ENCODE peak calls at places on chromosomes 4 and X, in six cellular contexts. V is A673, A is bronchial epithelial cell, S is B cell, F is HL-60, X is H9. T is an unnamed sample.

GRCh38 chr4:100422911-100423310 is 94.9 kb downstream of the EMCN start:
- DNase-seq in V (peak), X (no peak), A (no peak), S (no peak), F (no peak), T (no peak)

GRCh38 chr4:174485025-174485424 is 37.3 kb downstream of the HPGD start:
- DNase-seq in F (no peak), V (no peak), A (no peak), X (no peak), S (no peak), T (no peak)

GRCh38 chr4:122012735-122013134 is 60.9 kb upstream of the TRPC3 start:
- DNase-seq in V (no peak), X (no peak), A (peak), S (no peak), F (no peak), T (peak)

GRCh38 chr4:153211986-153212720 is 7.9 kb downstream of the TRIM2 start:
- DNase-seq in S (no peak), X (no peak), V (no peak), F (no peak), A (peak), T (peak)

GRCh38 chrX:84248226-84248625 is 60.2 kb upstream of the RPS6KA6 start:
- DNase-seq in S (no peak), X (no peak), V (no peak), A (peak), F (no peak), T (peak)

GRCh38 chrX:47143894-47144625 is 442 bp downstream of the NDUFB11 start:
- DNase-seq in A (peak), V (no peak), F (peak), S (peak), X (no peak), T (no peak)

GRCh38 chrX:151393514-151393913 is 3.5 kb upstream of the VMA21 start:
- DNase-seq in S (no peak), V (peak), X (peak), F (no peak), A (no peak), T (no peak)

GRCh38 chrX:120029354-120029753 is 48.1 kb downstream of the RHOXF2B start:
- DNase-seq in X (no peak), V (no peak), S (no peak), F (no peak), A (no peak), T (peak)

GRCh38 chr4:139872274-139872673 is 206.7 kb downstream of the MGST2 start:
- DNase-seq in S (no peak), F (peak), A (peak), X (no peak), V (no peak), T (peak)

GRCh38 chrX:38939067-38939466 is 137.8 kb downstream of the MID1IP1 start:
- DNase-seq in S (no peak), A (peak), F (no peak), V (no peak), X (no peak), T (peak)

GRCh38 chrX:114611018-114611619 is 27.2 kb downstream of the HTR2C start:
- DNase-seq in V (peak), F (no peak), X (no peak), S (no peak), A (peak), T (peak)

GRCh38 chr4:134906404-134907023 is 704.9 kb upstream of the PABPC4L start:
- DNase-seq in A (peak), X (peak), F (no peak), V (peak), S (no peak), T (peak)

GRCh38 chr4:9996319-9997110 is 24.8 kb downstream of the SLC2A9 start:
- DNase-seq in F (no peak), V (no peak), X (no peak), S (no peak), A (no peak), T (peak)

GRCh38 chrX:1582686-1583437 is 8.5 kb upstream of the AKAP17A start:
- DNase-seq in X (no peak), A (peak), S (peak), F (peak), V (peak), T (peak)

GRCh38 chrX:13418126-13419091 is 98.6 kb upstream of the ATXN3L start:
- DNase-seq in S (no peak), X (no peak), F (no peak), V (peak), A (peak), T (peak)

GRCh38 chr4:186570193-186570996 is 15.0 kb upstream of the MTNR1A start:
- DNase-seq in F (no peak), A (peak), V (no peak), X (no peak), S (no peak), T (no peak)

GRCh38 chr4:39613093-39613656 is 25.5 kb downstream of the SMIM14 start:
- DNase-seq in F (no peak), V (no peak), X (no peak), S (peak), A (peak), T (no peak)

GRCh38 chr4:183362916-183363542 is 40.8 kb upstream of the CLDN24 start:
- DNase-seq in F (no peak), A (peak), S (no peak), X (no peak), V (peak), T (peak)
- TF ChIP-seq CTCF in F (no peak), A (peak), S (no peak), X (peak), V (peak), T (no peak)

DNA sequence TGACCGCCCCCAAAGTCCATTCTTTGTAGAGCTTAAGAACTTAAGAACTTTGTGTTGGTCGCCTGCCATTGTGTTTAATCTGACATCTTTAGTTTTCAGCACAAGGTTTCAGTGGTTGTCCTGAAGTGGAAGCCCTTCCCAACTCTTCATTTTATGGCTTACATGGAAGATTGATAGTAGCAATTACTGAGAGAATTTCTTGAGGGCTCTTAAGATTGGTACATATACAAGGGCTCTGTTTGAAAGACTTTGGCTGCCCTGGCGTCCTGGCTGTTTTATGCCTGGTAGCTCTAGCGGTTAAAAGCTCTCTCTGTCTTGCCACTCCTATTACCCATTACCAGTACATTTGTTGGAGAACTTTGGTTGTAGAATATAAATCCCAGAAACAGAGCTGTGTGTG is 75.0 kb downstream of the KDM6A start:
- DNase-seq in S (no peak), V (no peak), F (no peak), A (no peak), X (no peak), T (no peak)
- TF ChIP-seq CTCF in S (no peak), V (no peak), F (no peak), A (no peak), X (no peak), T (no peak)

DNA sequence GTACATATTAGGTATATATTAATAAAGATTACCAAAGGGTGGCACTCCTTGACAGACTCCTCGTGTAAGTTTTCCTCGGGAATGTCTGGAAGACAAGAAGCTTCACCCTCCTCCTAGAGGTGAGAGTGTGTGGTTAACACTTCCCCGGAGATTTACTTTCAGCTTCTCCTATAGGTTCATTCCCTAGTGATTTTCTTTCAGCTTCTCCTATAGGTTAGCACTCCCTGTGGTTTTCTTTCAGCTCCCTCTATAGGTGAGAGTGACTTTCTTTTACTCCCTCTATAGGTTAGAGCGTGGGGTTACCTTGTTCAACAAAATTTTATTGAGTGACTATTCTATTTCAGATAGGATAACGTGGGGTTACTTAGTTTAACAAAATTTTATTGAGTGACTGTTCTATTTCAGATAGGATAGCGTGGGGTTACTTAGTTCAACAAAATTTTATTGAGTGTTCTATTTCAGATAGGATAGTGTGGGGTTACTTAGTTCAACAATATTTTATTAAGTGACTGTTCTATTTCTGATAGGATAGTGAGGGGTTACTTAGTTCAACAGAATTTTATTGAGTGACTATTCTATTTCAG is 106.0 kb upstream of the PLAC1 start:
- DNase-seq in A (peak), F (peak), S (no peak), X (no peak), V (peak), T (peak)
- TF ChIP-seq CTCF in A (peak), F (no peak), S (no peak), X (peak), V (peak), T (peak)

GRCh38 chr4:107050525-107051135 is 14.5 kb upstream of the DKK2 start:
- DNase-seq in V (peak), F (no peak), A (peak), S (no peak), X (no peak), T (peak)
- TF ChIP-seq CTCF in V (peak), F (peak), A (peak), S (peak), X (peak), T (peak)

GRCh38 chrX:125436855-125437254 is 117.2 kb downstream of the TEX13C start:
- DNase-seq in V (peak), A (peak), X (no peak), F (peak), S (no peak), T (peak)
- TF ChIP-seq CTCF in V (peak), A (peak), X (peak), F (no peak), S (no peak), T (peak)

T was measured in MCF 10A.